ENCODE peak calls at places on chromosome 11, in five cellular contexts. A is Panc1, G is choroid plexus epithelial cell, L is PC-3, Q is lower leg skin. J is an unnamed sample.

GRCh38 chr11:66020618-66021357 is 5.5 kb downstream of the CATSPER1 start:
- DNase-seq in A (no peak), G (peak), L (peak), Q (no peak), J (no peak)

GRCh38 chr11:10725114-10725906 is 25.7 kb upstream of the CTR9 start:
- DNase-seq in A (no peak), G (peak), L (peak), Q (no peak), J (no peak)

GRCh38 chr11:92642146-92642919 is 327.1 kb upstream of the MTNR1B start:
- DNase-seq in A (no peak), G (no peak), L (no peak), Q (no peak), J (peak)

GRCh38 chr11:69024509-69024908 is 11.5 kb upstream of the MRGPRF start:
- DNase-seq in A (no peak), G (no peak), L (no peak), Q (no peak), J (no peak)

GRCh38 chr11:123060265-123061000 is 1.5 kb downstream of the HSPA8 start:
- DNase-seq in A (no peak), G (no peak), L (no peak), Q (no peak), J (no peak)

GRCh38 chr11:74678591-74679512 is 52.4 kb downstream of the CHRDL2 start:
- DNase-seq in A (no peak), G (no peak), L (no peak), Q (peak), J (no peak)

GRCh38 chr11:37907461-37908223 is 1309.6 kb upstream of the RAG2 start:
- DNase-seq in A (no peak), G (no peak), L (peak), Q (no peak), J (no peak)

GRCh38 chr11:11789735-11790369 is 51.9 kb upstream of the USP47 start:
- DNase-seq in A (no peak), G (peak), L (peak), Q (no peak), J (peak)

DNA sequence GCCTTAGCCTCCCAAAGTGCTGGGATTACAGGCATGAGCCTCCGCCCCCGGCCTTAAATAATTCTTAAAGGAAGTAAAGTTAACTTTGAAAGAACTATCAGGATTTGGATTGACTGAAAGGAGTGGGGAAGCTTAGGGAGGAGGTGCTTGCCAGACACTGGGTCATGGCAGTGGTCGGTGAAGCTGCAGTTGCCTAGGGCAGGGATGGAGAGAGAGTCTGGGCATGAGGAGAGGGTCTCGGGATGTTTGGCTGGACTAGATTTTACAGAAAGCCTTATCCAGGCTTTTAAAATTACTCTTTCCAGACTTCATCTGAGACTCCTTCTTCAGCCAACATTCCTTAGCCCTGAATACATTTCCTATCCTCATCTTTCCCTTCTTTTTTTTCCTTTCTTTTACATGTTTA is 520 bp upstream of the NNMT start:
- DNase-seq in A (no peak), G (no peak), L (no peak), Q (peak), J (peak)
- H3K4me3 ChIP-seq in A (no peak), G (peak), L (peak), Q (no peak), J (peak)

DNA sequence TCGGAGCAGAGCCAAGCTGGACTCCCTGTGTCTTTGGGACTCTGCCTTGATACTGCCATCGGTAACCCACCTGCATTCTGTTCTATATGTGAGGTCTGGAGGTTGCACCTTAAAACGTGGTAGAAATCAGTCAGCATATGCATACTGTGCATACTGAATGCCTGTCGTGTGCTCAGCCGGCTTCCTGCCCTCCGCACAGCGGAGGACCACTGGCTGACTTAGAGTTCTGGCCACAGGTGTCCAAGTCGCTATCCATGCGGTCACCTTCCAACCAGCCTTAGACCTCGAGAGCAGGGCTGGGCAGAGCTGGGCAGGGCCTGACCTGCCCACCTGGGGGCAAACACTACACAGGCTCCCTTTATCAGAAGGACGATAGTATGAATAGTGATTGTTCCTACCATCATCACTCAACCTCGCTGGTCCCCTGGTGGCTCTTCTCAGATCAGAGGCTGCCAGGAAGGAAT is 3.8 kb downstream of the TBC1D10C start:
- DNase-seq in A (no peak), G (no peak), L (no peak), Q (no peak), J (no peak)
- H3K4me3 ChIP-seq in A (no peak), G (no peak), L (no peak), Q (no peak), J (no peak)

DNA sequence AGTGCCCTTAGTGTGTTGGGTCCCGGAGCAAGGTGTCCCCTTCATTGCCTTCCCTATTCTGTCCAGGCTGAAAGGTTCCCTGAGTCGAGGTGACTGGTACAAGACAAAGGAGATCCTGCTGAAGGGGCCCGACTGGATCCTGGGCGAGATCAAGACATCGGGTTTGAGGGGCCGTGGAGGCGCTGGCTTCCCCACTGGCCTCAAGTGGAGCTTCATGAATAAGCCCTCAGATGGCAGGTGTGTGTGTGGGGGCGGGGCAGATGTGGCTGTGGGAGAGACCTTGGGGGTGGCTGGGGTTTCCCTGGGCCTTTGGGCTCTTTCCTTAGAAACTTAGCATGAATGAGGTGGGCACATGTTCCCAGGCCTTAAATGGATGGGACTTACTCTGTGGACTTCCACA is 1.8 kb downstream of the NDUFV1 start:
- DNase-seq in A (no peak), G (no peak), L (no peak), Q (no peak), J (no peak)
- H3K4me3 ChIP-seq in A (no peak), G (no peak), L (no peak), Q (no peak), J (no peak)

DNA sequence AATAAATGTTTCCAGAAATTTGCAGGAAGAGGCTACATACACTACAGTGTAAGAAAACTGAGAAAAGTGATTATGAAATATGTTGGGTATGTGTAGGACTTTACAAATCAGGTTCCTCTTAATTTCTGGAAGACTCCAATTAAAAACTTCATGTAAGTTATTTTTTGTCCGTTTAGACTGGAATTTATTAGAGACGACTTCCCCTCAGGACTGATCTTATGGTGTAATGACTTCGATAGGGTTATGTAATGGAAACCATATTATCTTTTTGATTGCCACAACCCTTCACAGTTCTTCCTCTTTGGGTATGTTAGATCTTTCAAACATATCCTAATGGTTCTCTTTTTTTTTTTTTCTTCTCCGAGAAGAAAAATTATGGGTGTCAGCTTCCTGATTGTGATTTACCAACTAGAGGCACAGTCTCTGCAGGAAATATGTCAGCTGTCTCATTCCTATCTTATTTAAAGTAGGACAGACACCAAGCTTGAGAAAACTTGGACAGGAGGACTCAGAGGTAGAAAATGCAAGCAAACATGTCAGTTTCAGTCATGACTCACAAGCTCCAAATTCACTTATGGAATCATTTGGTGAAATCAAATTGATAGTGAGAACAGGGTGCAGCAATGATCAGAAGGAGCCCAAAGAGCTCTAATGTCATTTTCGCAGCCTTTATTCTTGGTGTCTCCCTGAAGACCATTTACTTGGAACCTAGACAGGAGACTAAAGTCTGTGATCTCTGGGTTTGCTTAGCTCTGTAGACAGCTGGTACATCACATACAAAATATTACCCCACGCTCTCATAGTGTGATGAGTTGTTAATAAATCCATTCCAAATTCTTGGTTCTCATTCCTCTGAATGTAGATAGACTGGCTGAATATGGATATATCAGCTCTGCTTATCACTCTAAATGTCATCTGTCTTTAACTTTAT is 11.0 kb upstream of the LDLRAD3 start:
- DNase-seq in A (no peak), G (peak), L (peak), Q (no peak), J (no peak)
- H3K4me3 ChIP-seq in A (no peak), G (no peak), L (no peak), Q (no peak), J (no peak)

GRCh38 chr11:85828640-85828978 is 17.7 kb upstream of the SYTL2 start:
- DNase-seq in A (no peak), G (no peak), L (no peak), Q (no peak), J (no peak)
- H3K4me3 ChIP-seq in A (no peak), G (no peak), L (peak), Q (no peak), J (no peak)

DNA sequence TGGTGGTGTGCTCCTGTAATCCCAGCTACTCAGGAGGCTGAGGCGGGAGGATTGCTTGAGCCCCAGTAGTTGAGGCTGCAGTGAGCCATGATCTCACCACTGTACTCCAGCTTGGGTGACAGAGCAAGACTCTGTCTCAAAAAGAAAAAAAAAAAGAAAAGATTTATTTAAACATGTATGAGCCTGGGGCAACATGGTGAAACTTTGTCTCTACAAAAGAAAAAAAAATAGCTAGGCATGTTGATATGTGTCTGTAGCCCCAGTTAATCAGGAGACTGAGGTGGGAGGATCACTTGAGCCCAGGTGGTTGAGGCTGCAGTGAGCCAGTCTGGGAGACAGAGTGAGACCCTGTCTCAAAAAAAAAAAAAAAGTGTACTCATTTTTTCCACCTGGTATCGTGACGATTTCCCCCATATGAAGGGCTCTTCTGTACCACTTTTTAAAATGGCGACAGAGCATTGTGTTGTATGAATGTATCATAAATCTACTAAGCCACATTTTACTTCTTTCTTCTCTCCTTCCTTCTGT is 16.4 kb upstream of the KCTD14 start:
- DNase-seq in A (no peak), G (no peak), L (no peak), Q (no peak), J (no peak)
- H3K4me3 ChIP-seq in A (no peak), G (no peak), L (peak), Q (no peak), J (peak)

DNA sequence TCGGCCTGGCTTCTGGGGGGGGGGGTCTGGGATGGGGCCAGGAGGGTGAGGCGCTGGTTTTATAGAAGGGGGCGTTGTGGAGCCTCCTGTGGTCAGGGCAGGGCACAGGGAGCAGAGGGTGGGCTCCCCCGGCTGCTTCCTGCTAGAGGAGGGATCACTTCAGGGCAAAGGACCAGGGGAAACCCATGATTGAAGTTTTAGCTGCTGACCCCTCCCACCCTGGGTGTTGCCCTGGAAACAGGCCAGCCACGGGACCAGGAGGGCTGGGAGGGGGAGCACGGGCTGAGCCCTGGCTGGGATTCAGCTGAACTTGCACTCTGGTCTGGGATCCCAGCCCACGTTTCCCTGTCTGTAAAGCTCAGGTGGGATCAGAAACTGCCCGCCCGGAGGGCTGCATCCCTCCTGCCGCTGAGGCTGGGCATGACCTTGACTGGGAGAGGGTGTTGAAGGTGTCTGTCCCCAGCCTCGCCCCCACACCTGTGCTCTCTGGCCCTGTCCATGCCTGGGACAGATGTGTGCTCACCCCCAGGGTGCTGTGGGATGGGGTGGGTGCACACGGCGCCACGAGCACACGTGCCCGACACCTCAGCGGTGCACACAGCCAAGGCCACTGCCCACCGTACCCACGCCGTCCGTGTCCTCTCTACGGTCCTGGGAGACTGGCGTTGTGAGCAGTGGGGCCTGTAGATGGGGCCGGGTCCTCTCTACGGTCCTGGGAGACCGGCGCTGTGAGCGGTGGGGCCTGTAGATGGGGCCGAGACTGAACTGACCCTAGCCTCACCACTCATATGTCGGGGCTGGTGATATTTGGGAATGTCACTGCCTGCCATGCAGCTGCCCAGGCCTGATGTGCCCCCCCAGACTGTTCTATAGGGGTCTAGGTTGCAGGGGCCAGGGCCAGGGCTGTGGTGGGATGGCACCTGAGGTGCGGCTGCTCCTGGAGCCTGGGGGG is 2.3 kb downstream of the TSPAN4 start:
- DNase-seq in A (no peak), G (peak), L (peak), Q (peak), J (peak)
- H3K4me3 ChIP-seq in A (peak), G (peak), L (peak), Q (no peak), J (peak)

GRCh38 chr11:33737362-33737821 is 1.2 kb upstream of the CD59 start:
- DNase-seq in A (no peak), G (peak), L (no peak), Q (no peak), J (no peak)
- H3K4me3 ChIP-seq in A (peak), G (no peak), L (peak), Q (no peak), J (no peak)

J was measured in esophagus muscularis mucosa.